ENCODE peak calls at places on chromosomes 11 and 22, in seven cellular contexts. S is head of caudate nucleus; X is stimulated activated CD4-positive, alpha-beta T cell treated with anti-CD3 and anti-CD28 coated beads, Interleukin-1b, Interleukin-23, amount 100 ng/mL, for 24 hours; L is activated CD4-positive, alpha-beta T cell treated with anti-CD3 and anti-CD28 coated beads, Interleukin-2, amount 50 U/mL, for 24 hours; O is fibroblast of mammary gland; M is IMR-90; C is upper lobe of left lung. T is an unnamed sample.

GRCh38 chr11:67372232-67372992 is 986 bp downstream of the CLCF1 start:
- DNase-seq in O (no peak), S (no peak), X (no peak), L (no peak), C (peak), M (no peak), T (no peak)

GRCh38 chr11:96187779-96188624 is 155.0 kb downstream of the MAML2 start:
- DNase-seq in C (no peak), L (no peak), M (peak), X (no peak), O (peak), S (no peak), T (no peak)

GRCh38 chr22:49725516-49725915 is 102.2 kb downstream of the BRD1 start:
- DNase-seq in O (no peak), C (peak), X (no peak), L (no peak), M (no peak), S (no peak), T (no peak)

GRCh38 chr11:126153999-126154398 is 57.5 kb downstream of the RPUSD4 start:
- DNase-seq in O (peak), S (no peak), C (no peak), X (no peak), M (peak), L (no peak), T (no peak)

GRCh38 chr11:134757633-134758032 is 345.6 kb upstream of the B3GAT1 start:
- DNase-seq in L (no peak), S (no peak), M (no peak), C (no peak), O (no peak), X (no peak), T (no peak)

GRCh38 chr11:20089796-20090653 is 70.2 kb downstream of the DBX1 start:
- DNase-seq in X (no peak), M (peak), L (no peak), C (no peak), O (no peak), S (no peak), T (no peak)

GRCh38 chr11:128361451-128362020 is 225.8 kb downstream of the ETS1 start:
- DNase-seq in M (peak), O (peak), S (no peak), C (no peak), X (no peak), L (no peak), T (no peak)

GRCh38 chr11:32838505-32839274 is 9.0 kb downstream of the PRRG4 start:
- DNase-seq in M (no peak), L (no peak), S (peak), O (peak), X (no peak), C (no peak), T (no peak)

GRCh38 chr11:123682976-123683375 is 28.6 kb upstream of the SCN3B start:
- DNase-seq in C (no peak), X (no peak), S (peak), M (no peak), O (no peak), L (no peak), T (no peak)

GRCh38 chr22:42676059-42676607 is 26.9 kb upstream of the CYB5R3 start:
- DNase-seq in O (peak), S (no peak), M (peak), X (no peak), C (no peak), L (no peak), T (no peak)

GRCh38 chr22:43421914-43422615 is 10.3 kb downstream of the MPPED1 start:
- DNase-seq in S (no peak), M (no peak), O (no peak), X (no peak), C (peak), L (no peak), T (peak)

T was measured in Right ventricle myocardium inferior.